ENCODE peak calls at places on chromosome 6, in eight cellular contexts. X is cardiac muscle cell; P is CD8-positive, alpha-beta T cell; E is GM06990; W is Peyer's patch; K is fibroblast of the aortic adventitia; L is SK-N-SH; V is A549. C is an unnamed sample.

GRCh38 chr6:142627474-142627873 is 317.5 kb downstream of the HIVEP2 start:
- DNase-seq in X (no peak), P (no peak), E (no peak), W (no peak), K (no peak), L (no peak), V (no peak), C (no peak)

GRCh38 chr6:128039542-128039941 is 138.7 kb upstream of the THEMIS start:
- DNase-seq in X (peak), P (no peak), E (no peak), W (no peak), K (no peak), L (no peak), V (no peak), C (no peak)

GRCh38 chr6:56579155-56579851 is 63.4 kb downstream of the DST start:
- DNase-seq in X (no peak), P (no peak), E (no peak), W (no peak), K (peak), L (no peak), V (no peak), C (no peak)

GRCh38 chr6:121482004-121482693 is 46.7 kb downstream of the GJA1 start:
- DNase-seq in X (no peak), P (no peak), E (no peak), W (no peak), K (peak), L (peak), V (peak), C (no peak)

GRCh38 chr6:162798546-162798945 is 70.8 kb downstream of the PACRG start:
- DNase-seq in X (no peak), P (no peak), E (no peak), W (no peak), K (no peak), L (no peak), V (no peak), C (no peak)

GRCh38 chr6:119124079-119124824 is 45.8 kb upstream of the FAM184A start:
- DNase-seq in X (no peak), P (no peak), E (no peak), W (no peak), K (no peak), L (no peak), V (no peak), C (no peak)

GRCh38 chr6:32862725-32863124 is 8.7 kb downstream of the PSMB9 start:
- DNase-seq in X (no peak), P (no peak), E (no peak), W (no peak), K (no peak), L (no peak), V (no peak), C (no peak)

GRCh38 chr6:157047951-157048350 is 270.8 kb downstream of the ARID1B start:
- DNase-seq in X (no peak), P (no peak), E (no peak), W (no peak), K (peak), L (no peak), V (no peak), C (no peak)

GRCh38 chr6:35047265-35048011 is 93.7 kb downstream of the TCP11 start:
- DNase-seq in X (no peak), P (no peak), E (no peak), W (no peak), K (peak), L (peak), V (no peak), C (no peak)

GRCh38 chr6:153553627-153554026 is 422.5 kb upstream of the RGS17 start:
- DNase-seq in X (peak), P (no peak), E (no peak), W (no peak), K (peak), L (no peak), V (peak), C (no peak)

GRCh38 chr6:11607381-11607780 is 69.8 kb downstream of the TMEM170B start:
- DNase-seq in X (no peak), P (no peak), E (no peak), W (no peak), K (peak), L (no peak), V (no peak), C (no peak)

GRCh38 chr6:128727500-128727899 is 155.4 kb upstream of the LAMA2 start:
- DNase-seq in X (no peak), P (no peak), E (no peak), W (no peak), K (no peak), L (no peak), V (no peak), C (no peak)

GRCh38 chr6:44268095-44268628 is 2.1 kb upstream of the TMEM151B start:
- DNase-seq in X (peak), P (peak), E (no peak), W (peak), K (peak), L (peak), V (peak), C (no peak)

GRCh38 chr6:45586216-45587171 is 208.8 kb upstream of the SUPT3H start:
- DNase-seq in X (no peak), P (peak), E (no peak), W (peak), K (no peak), L (no peak), V (no peak), C (no peak)

GRCh38 chr6:11009353-11009752 is 34.8 kb downstream of the ELOVL2 start:
- DNase-seq in X (no peak), P (no peak), E (no peak), W (no peak), K (peak), L (no peak), V (peak), C (no peak)

GRCh38 chr6:46254946-46255345 is 84.2 kb upstream of the ENPP5 start:
- DNase-seq in X (no peak), P (no peak), E (no peak), W (no peak), K (no peak), L (no peak), V (no peak), C (no peak)

GRCh38 chr6:168469198-168469943 is 28.4 kb downstream of the SMOC2 start:
- DNase-seq in X (peak), P (no peak), E (no peak), W (no peak), K (peak), L (peak), V (no peak), C (no peak)

GRCh38 chr6:14305131-14305530 is 187.6 kb downstream of the CD83 start:
- DNase-seq in X (no peak), P (no peak), E (no peak), W (no peak), K (no peak), L (no peak), V (no peak), C (no peak)

GRCh38 chr6:41294463-41294862 is 8.0 kb upstream of the TREM1 start:
- DNase-seq in X (no peak), P (no peak), E (no peak), W (no peak), K (no peak), L (no peak), V (no peak), C (no peak)

GRCh38 chr6:10791673-10792072 is 44.1 kb downstream of the TMEM14B start:
- DNase-seq in X (no peak), P (no peak), E (no peak), W (no peak), K (no peak), L (no peak), V (no peak), C (no peak)

GRCh38 chr6:160027076-160027475 is 58.2 kb downstream of the IGF2R start:
- DNase-seq in X (no peak), P (no peak), E (no peak), W (no peak), K (no peak), L (no peak), V (no peak), C (no peak)

GRCh38 chr6:55276745-55277627 is 50.3 kb upstream of the GFRAL start:
- DNase-seq in X (peak), P (no peak), E (peak), W (no peak), K (peak), L (peak), V (peak), C (no peak)

GRCh38 chr6:23213651-23214050 is 644.3 kb downstream of the HDGFL1 start:
- DNase-seq in X (no peak), P (no peak), E (no peak), W (no peak), K (no peak), L (no peak), V (no peak), C (no peak)

GRCh38 chr6:149060300-149060984 is 257.1 kb upstream of the TAB2 start:
- DNase-seq in X (no peak), P (peak), E (peak), W (peak), K (no peak), L (peak), V (no peak), C (peak)

GRCh38 chr6:114068119-114068518 is 97.2 kb upstream of the HDAC2 start:
- DNase-seq in X (no peak), P (no peak), E (no peak), W (no peak), K (peak), L (no peak), V (no peak), C (no peak)

GRCh38 chr6:168884646-168885086 is 369.0 kb downstream of the THBS2 start:
- DNase-seq in X (peak), P (peak), E (peak), W (no peak), K (peak), L (peak), V (peak), C (peak)

GRCh38 chr6:140225587-140226438 is 851.4 kb upstream of the CITED2 start:
- DNase-seq in X (no peak), P (no peak), E (no peak), W (no peak), K (peak), L (no peak), V (no peak), C (no peak)

GRCh38 chr6:139588734-139589418 is 214.4 kb upstream of the CITED2 start:
- DNase-seq in X (no peak), P (no peak), E (no peak), W (no peak), K (peak), L (no peak), V (peak), C (no peak)

GRCh38 chr6:5992551-5993225 is 14.0 kb downstream of the NRN1 start:
- DNase-seq in X (no peak), P (no peak), E (no peak), W (no peak), K (no peak), L (no peak), V (no peak), C (no peak)

GRCh38 chr6:16276991-16277981 is 38.9 kb downstream of the GMPR start:
- DNase-seq in X (peak), P (no peak), E (no peak), W (no peak), K (peak), L (peak), V (peak), C (no peak)
- TF ChIP-seq CTCF in X (peak), P (no peak), E (peak), W (peak), K (peak), L (peak), V (peak), C (no peak)

GRCh38 chr6:72703093-72703492 is 81.2 kb downstream of the KCNQ5 start:
- DNase-seq in X (no peak), P (no peak), E (no peak), W (no peak), K (no peak), L (no peak), V (no peak), C (no peak)

GRCh38 chr6:72699142-72699541 is 77.3 kb downstream of the KCNQ5 start:
- DNase-seq in X (no peak), P (no peak), E (no peak), W (no peak), K (no peak), L (no peak), V (no peak), C (no peak)

GRCh38 chr6:72709436-72709835 is 87.6 kb downstream of the KCNQ5 start:
- DNase-seq in X (no peak), P (no peak), E (no peak), W (no peak), K (no peak), L (no peak), V (no peak), C (no peak)

GRCh38 chr6:72702421-72702820 is 80.6 kb downstream of the KCNQ5 start:
- DNase-seq in X (no peak), P (no peak), E (no peak), W (no peak), K (no peak), L (no peak), V (no peak), C (no peak)

GRCh38 chr6:72704979-72705378 is 83.1 kb downstream of the KCNQ5 start:
- DNase-seq in X (no peak), P (no peak), E (no peak), W (no peak), K (peak), L (peak), V (peak), C (no peak)
- TF ChIP-seq CTCF in X (no peak), P (no peak), E (no peak), W (no peak), K (no peak), L (no peak), V (no peak), C (no peak)

GRCh38 chr6:122580731-122581130 is 29.5 kb upstream of the PKIB start:
- DNase-seq in X (no peak), P (no peak), E (no peak), W (no peak), K (no peak), L (no peak), V (no peak), C (no peak)
- TF ChIP-seq CTCF in X (no peak), P (no peak), E (peak), W (no peak), K (no peak), L (no peak), V (no peak), C (no peak)

DNA sequence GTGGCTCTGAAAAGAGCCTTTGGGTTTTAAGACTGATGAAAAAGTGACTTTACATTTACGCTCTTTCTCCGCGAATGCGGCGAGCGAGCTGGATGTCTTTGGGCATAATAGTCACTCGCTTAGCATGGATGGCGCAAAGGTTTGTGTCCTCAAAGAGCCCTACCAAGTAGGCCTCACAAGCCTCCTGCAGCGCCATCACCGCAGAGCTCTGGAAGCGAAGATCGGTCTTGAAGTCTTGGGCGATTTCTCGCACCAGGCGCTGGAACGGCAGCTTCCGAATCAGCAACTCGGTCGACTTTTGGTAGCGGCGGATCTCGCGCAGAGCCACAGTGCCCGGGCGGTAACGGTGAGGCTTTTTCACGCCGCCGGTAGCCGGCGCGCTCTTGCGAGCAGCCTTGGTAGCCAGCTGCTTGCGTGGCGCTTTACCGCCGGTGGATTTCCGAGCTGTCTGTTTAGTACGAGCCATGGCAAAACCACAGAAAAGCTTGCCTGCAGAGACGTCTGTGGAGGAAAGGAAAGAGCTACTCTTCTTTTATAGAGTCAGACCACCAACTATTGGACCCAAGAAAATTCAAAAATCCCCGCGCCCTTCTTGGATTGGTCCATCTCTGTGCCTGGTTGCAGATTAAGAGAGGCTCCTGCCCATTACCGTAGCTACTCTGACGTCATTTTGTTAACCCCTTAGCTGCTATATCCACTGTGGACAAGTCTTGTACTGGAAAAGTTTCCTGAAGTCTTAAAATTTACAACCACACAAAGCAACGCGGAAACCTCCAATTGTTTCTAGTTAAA is 55.4 kb upstream of the HFE start:
- DNase-seq in X (peak), P (peak), E (peak), W (peak), K (peak), L (peak), V (peak), C (peak)
- TF ChIP-seq CTCF in X (peak), P (no peak), E (peak), W (peak), K (peak), L (peak), V (no peak), C (no peak)